ENCODE peak calls at places on chromosomes 7 and 10, in six cellular contexts. N is stomach, S is GM06990, Y is right lobe of liver, R is A549, H is heart left ventricle. V is an unnamed sample.

GRCh38 chr10:76403876-76404275 is 972.5 kb downstream of the LRMDA start:
- DNase-seq in R (no peak), Y (no peak), N (no peak), S (no peak), H (no peak), V (no peak)

GRCh38 chr10:88920198-88920597 is 32.4 kb downstream of the ACTA2 start:
- DNase-seq in R (no peak), H (no peak), N (no peak), Y (no peak), S (no peak), V (no peak)

GRCh38 chr10:77036993-77037734 is 600.4 kb downstream of the KCNMA1 start:
- DNase-seq in R (no peak), H (no peak), Y (peak; percentile 57), N (no peak), S (no peak), V (no peak)

GRCh38 chr7:91064938-91065337 is 199.3 kb upstream of the FZD1 start:
- DNase-seq in Y (no peak), H (no peak), N (no peak), R (no peak), S (no peak), V (no peak)

GRCh38 chr10:11225935-11226334 is 208.3 kb downstream of the CELF2 start:
- DNase-seq in Y (no peak), S (peak; percentile 43), R (no peak), N (no peak), H (peak; percentile 46), V (no peak)

GRCh38 chr7:26278769-26279168 is 12.9 kb upstream of the SNX10 start:
- DNase-seq in H (no peak), S (no peak), N (no peak), Y (no peak), R (peak; percentile 55), V (no peak)

GRCh38 chr7:36406156-36406555 is 16.5 kb downstream of the ANLN start:
- DNase-seq in S (no peak), H (no peak), R (no peak), Y (no peak), N (no peak), V (no peak)

GRCh38 chr7:118366363-118366762 is 141.9 kb downstream of the ANKRD7 start:
- DNase-seq in N (no peak), R (no peak), Y (no peak), S (no peak), H (no peak), V (no peak)

GRCh38 chr10:35940067-35940989 is 298.2 kb upstream of the FZD8 start:
- DNase-seq in H (peak; percentile 28), R (no peak), N (no peak), S (no peak), Y (no peak), V (no peak)

GRCh38 chr10:58177362-58177947 is 90.2 kb downstream of the IPMK start:
- DNase-seq in S (peak; percentile 7), H (no peak), N (no peak), R (peak; percentile 16), Y (no peak), V (no peak)

GRCh38 chr7:70694357-70694908 is 437.5 kb upstream of the GALNT17 start:
- DNase-seq in Y (peak; percentile 63), S (peak; percentile 64), N (peak; percentile 41), H (peak; percentile 37), R (no peak), V (peak; percentile 36)

GRCh38 chr10:93495654-93496321 is 624 bp upstream of the CEP55 start:
- DNase-seq in R (peak; percentile 53), H (peak; percentile 36), Y (peak; percentile 49), S (no peak), N (no peak), V (no peak)

GRCh38 chr7:44286618-44287487 is 38.5 kb downstream of the CAMK2B start:
- DNase-seq in H (peak; percentile 15), S (no peak), Y (peak; percentile 43), R (no peak), N (peak; percentile 17), V (no peak)

GRCh38 chr7:44740040-44740439 is 8.6 kb upstream of the ZMIZ2 start:
- DNase-seq in N (no peak), H (no peak), R (no peak), S (no peak), Y (no peak), V (no peak)

GRCh38 chr10:42475168-42476098 is 162.9 kb downstream of the ZNF33B start:
- DNase-seq in H (no peak), Y (no peak), R (no peak), N (no peak), S (no peak), V (peak; percentile 16)

GRCh38 chr10:44968101-44968886 is 8.7 kb downstream of the RASSF4 start:
- DNase-seq in N (no peak), S (no peak), H (peak; percentile 71), Y (peak; percentile 65), R (no peak), V (no peak)

GRCh38 chr7:107312418-107312817 is 143.6 kb downstream of the HBP1 start:
- DNase-seq in Y (no peak), S (no peak), R (no peak), H (no peak), N (no peak), V (no peak)

GRCh38 chr10:131702521-131703356 is 198.1 kb upstream of the PPP2R2D start:
- DNase-seq in H (no peak), Y (no peak), S (no peak), N (no peak), R (no peak), V (no peak)

GRCh38 chr10:86353506-86354485 is 12.8 kb downstream of the GRID1 start:
- DNase-seq in Y (no peak), R (no peak), H (no peak), N (no peak), S (no peak), V (peak; percentile 55)

GRCh38 chr7:18655506-18655905 is 160.0 kb downstream of the HDAC9 start:
- DNase-seq in S (no peak), N (no peak), H (no peak), Y (no peak), R (no peak), V (no peak)

GRCh38 chr10:88232978-88233537 is 350.1 kb downstream of the RNLS start:
- DNase-seq in S (no peak), N (no peak), R (no peak), Y (no peak), H (no peak), V (no peak)

GRCh38 chr10:27611861-27612450 is 107.9 kb downstream of the RAB18 start:
- DNase-seq in R (no peak), S (no peak), Y (no peak), H (no peak), N (no peak), V (no peak)

GRCh38 chr10:27614776-27615175 is 110.7 kb downstream of the RAB18 start:
- DNase-seq in H (no peak), N (no peak), R (no peak), S (no peak), Y (no peak), V (no peak)

GRCh38 chr10:27607591-27607990 is 103.5 kb downstream of the RAB18 start:
- DNase-seq in S (no peak), H (no peak), Y (no peak), R (no peak), N (no peak), V (no peak)

GRCh38 chr10:27612615-27613014 is 108.5 kb downstream of the RAB18 start:
- DNase-seq in H (no peak), R (no peak), S (no peak), Y (no peak), N (no peak), V (no peak)

DNA sequence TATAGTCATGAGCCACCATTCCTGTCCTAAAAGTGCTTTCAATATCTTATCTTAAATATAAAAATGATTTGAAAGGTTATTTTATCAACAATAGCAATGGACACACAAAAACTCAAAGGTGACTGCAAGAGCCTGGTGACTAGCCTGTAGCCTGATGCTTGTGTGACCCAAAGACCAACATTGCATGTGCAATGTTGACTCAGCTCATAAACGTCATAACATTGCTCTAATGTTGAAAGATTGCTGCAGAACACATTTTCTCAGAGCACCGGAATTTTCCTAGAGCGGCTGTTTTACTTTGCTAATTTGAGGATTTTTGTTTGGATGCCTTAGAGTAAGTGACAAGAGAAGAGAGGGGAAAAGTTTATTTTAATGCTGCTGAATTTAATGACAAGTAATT is 107.1 kb downstream of the RAB18 start:
- DNase-seq in H (no peak), N (no peak), R (no peak), S (no peak), Y (no peak), V (no peak)
- H3K4me3 ChIP-seq in H (no peak overlapping the region), N (no peak overlapping the region), R (no peak overlapping the region), S (no peak overlapping the region), Y (no peak overlapping the region), V (no peak overlapping the region)

DNA sequence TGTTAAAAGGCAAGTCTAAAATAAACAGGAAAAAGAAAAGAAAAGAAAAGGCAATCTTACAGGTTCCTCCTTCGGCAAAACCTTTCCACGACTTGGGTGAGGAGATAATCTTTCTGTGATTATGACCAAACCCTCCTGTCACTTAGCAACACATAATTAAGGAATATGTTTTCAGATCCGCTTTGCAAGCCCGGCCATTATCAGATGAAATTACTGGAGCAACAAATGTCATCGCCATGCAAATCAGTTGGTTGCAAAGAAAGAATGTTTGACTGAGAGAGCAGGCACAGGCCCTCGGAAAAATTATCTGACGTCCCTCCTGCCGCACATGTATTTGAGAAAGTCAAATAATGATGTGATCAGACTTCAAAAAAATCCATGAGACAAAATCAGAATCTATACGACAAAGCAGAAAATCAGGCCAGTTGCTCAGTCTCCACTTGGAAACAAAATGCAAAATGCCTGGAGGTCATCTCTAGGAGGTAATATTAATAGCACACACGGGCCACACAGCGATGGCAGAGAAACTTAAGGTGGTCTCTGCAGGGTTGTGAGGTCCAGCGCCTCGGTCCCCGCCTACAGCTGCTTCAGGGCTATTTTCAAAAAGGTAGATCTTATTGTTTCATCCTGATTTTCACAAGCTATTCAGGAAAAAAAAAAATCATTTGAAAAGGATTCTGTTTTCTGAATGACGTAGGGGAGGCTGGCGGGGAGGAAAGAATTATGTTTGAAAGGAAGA is 82.7 kb downstream of the ZRANB1 start:
- DNase-seq in N (no peak), S (no peak), Y (no peak), H (peak; percentile 16), R (no peak), V (peak; percentile 17)
- H3K4me3 ChIP-seq in N (no peak overlapping the region), S (no peak overlapping the region), Y (peak overlapping the region; percentile 7), H (peak overlapping the region; percentile 18), R (no peak overlapping the region), V (no peak overlapping the region)

DNA sequence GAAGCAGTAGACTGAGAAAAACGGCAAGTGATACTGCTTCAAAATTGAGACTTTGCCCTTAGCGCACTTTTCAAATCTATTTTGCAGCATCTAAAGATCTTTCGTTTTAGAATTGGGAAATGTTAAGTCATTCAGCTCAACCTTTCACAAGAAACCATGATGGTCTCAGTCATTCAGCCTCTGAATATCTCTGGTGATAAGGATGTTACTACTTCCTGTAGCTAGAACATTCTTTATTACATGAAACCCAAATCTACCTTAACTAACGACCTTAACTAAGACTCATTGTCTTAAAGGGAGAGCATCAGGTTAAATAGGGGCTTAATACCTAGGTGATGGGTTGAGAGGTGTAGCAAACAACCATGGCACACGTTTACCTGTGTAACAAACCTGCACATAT is 26.4 kb upstream of the AKR1B10 start:
- DNase-seq in S (no peak), H (no peak), Y (no peak), N (no peak), R (no peak), V (no peak)
- H3K4me3 ChIP-seq in S (no peak overlapping the region), H (no peak overlapping the region), Y (no peak overlapping the region), N (no peak overlapping the region), R (no peak overlapping the region), V (no peak overlapping the region)

DNA sequence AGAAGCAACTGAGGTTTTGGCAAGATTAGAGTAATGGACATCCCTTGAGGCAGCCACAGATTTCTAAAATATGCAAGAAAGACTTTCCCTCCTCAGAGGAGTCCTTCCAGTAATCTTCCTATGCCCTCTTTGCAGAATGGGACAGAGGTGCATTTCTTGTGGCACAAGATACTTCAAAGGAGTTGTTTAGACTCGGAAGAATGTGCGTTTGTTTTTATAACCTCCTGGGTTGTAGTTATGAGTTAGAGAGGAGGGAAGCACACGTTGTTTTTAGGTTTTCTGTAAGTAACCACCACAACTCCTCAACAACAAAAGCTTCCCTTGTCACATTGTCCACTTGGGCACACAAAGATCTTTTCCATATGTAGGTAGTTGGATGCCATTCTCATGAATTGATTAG is 78.1 kb upstream of the GLI3 start:
- DNase-seq in N (no peak), R (no peak), H (no peak), S (no peak), Y (no peak), V (no peak)
- H3K4me3 ChIP-seq in N (no peak overlapping the region), R (no peak overlapping the region), H (no peak overlapping the region), S (no peak overlapping the region), Y (no peak overlapping the region), V (no peak overlapping the region)

V was measured in pancreas.